ENCODE peak calls at places on chromosomes 5 and 9, in five cellular contexts. One of them, this sample, is unnamed.

GRCh38 chr9:136774416-136775045 is 10.2 kb upstream of the LCN15 start:
- DNase-seq in HCT116: no peak
- DNase-seq in pancreas: no peak
- DNase-seq in ascending aorta: no peak
- DNase-seq in fibroblast of mammary gland: no peak
- DNase-seq in this sample: no peak

GRCh38 chr9:73412874-73413273 is 261.2 kb downstream of the ANXA1 start:
- DNase-seq in HCT116: no peak
- DNase-seq in ascending aorta: no peak
- DNase-seq in fibroblast of mammary gland: no peak
- DNase-seq in pancreas: no peak
- DNase-seq in this sample: no peak

GRCh38 chr9:84411647-84412267 is 71.2 kb upstream of the SLC28A3 start:
- DNase-seq in fibroblast of mammary gland: no peak
- DNase-seq in ascending aorta: no peak
- DNase-seq in pancreas: no peak
- DNase-seq in HCT116: no peak
- DNase-seq in this sample: no peak

GRCh38 chr5:73150872-73151271 is 22.1 kb upstream of the TMEM174 start:
- DNase-seq in fibroblast of mammary gland: no peak
- DNase-seq in ascending aorta: no peak
- DNase-seq in HCT116: no peak
- DNase-seq in pancreas: no peak
- DNase-seq in this sample: no peak

GRCh38 chr9:133741716-133742115 is 3.6 kb upstream of the SARDH start:
- DNase-seq in fibroblast of mammary gland: no peak
- DNase-seq in ascending aorta: no peak
- DNase-seq in HCT116: no peak
- DNase-seq in pancreas: no peak
- DNase-seq in this sample: peak

GRCh38 chr9:113151696-113152630 is 1.2 kb downstream of the SLC31A2 start:
- DNase-seq in HCT116: no peak
- DNase-seq in pancreas: no peak
- DNase-seq in ascending aorta: no peak
- DNase-seq in fibroblast of mammary gland: no peak
- DNase-seq in this sample: peak

GRCh38 chr9:133286523-133286922 is 11.5 kb upstream of the ABO start:
- DNase-seq in HCT116: no peak
- DNase-seq in pancreas: no peak
- DNase-seq in ascending aorta: no peak
- DNase-seq in fibroblast of mammary gland: peak
- DNase-seq in this sample: no peak

GRCh38 chr5:123116063-123116462 is 27.0 kb downstream of the PRDM6 start:
- DNase-seq in HCT116: no peak
- DNase-seq in fibroblast of mammary gland: peak
- DNase-seq in ascending aorta: no peak
- DNase-seq in pancreas: no peak
- DNase-seq in this sample: no peak

GRCh38 chr5:169753795-169754194 is 116.7 kb downstream of the DOCK2 start:
- DNase-seq in HCT116: no peak
- DNase-seq in pancreas: no peak
- DNase-seq in fibroblast of mammary gland: peak
- DNase-seq in ascending aorta: no peak
- DNase-seq in this sample: no peak

GRCh38 chr5:122880170-122880689 is 34.8 kb downstream of the SNX24 start:
- DNase-seq in pancreas: no peak
- DNase-seq in fibroblast of mammary gland: no peak
- DNase-seq in HCT116: no peak
- DNase-seq in ascending aorta: no peak
- DNase-seq in this sample: no peak

GRCh38 chr5:124001216-124001615 is 489.2 kb downstream of the CSNK1G3 start:
- DNase-seq in pancreas: no peak
- DNase-seq in ascending aorta: no peak
- DNase-seq in HCT116: no peak
- DNase-seq in fibroblast of mammary gland: no peak
- DNase-seq in this sample: no peak

GRCh38 chr9:38130724-38131123 is 61.7 kb upstream of the SHB start:
- DNase-seq in pancreas: peak
- DNase-seq in HCT116: no peak
- DNase-seq in ascending aorta: no peak
- DNase-seq in fibroblast of mammary gland: no peak
- DNase-seq in this sample: no peak

DNA sequence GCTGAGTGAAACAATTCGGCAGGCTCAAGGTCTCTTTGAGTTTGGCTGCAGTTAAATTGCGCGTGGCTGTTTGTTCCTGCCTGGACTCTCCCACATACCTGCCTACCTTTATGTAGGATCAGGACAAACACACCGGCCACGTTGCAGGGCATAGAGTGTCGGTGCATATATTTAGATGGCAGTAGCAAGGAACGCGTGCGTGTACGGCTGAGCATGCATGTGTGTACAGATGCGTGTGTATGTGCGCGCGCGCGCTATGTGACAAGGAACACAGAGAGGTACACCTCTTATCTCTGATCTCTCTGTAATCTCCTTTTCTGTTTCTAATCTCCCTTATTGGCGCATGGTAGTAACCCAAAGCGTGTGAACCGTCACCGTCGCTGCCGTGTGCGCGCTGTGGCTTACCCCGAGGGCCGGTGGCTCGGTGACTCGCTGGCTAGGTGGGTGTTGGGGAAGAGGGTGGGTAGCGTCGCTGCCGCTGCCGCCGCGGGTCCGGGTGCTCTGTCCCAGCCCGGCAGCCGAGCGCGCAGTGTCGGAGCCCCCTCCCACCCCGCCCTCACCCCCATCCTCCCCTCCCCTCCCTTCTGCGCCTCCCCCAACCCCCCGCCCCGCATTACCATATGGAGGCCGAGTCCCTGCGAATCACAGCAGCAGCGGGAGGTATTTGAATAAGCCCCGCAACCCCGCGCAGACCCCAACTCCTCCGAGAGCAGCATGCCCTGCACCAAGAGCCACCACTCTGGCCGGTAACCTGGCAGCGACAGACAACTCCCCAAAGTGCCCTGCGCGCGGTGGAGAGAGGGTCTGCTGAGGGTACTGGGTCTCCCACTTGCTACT is 204.8 kb downstream of the MEF2C start:
- DNase-seq in HCT116: no peak
- DNase-seq in ascending aorta: no peak
- DNase-seq in pancreas: no peak
- DNase-seq in fibroblast of mammary gland: no peak
- DNase-seq in this sample: no peak
- H3K4me3 ChIP-seq in HCT116: no peak
- H3K4me3 ChIP-seq in ascending aorta: no peak
- H3K4me3 ChIP-seq in pancreas: no peak
- H3K4me3 ChIP-seq in fibroblast of mammary gland: no peak
- H3K4me3 ChIP-seq in this sample: no peak

GRCh38 chr5:177358333-177358939 is 712 bp downstream of the RGS14 start:
- DNase-seq in ascending aorta: no peak
- DNase-seq in fibroblast of mammary gland: no peak
- DNase-seq in pancreas: peak
- DNase-seq in HCT116: no peak
- DNase-seq in this sample: no peak

GRCh38 chr5:177355868-177356168 is 1.9 kb upstream of the RGS14 start:
- DNase-seq in ascending aorta: no peak
- DNase-seq in pancreas: peak
- DNase-seq in fibroblast of mammary gland: no peak
- DNase-seq in HCT116: no peak
- DNase-seq in this sample: no peak

GRCh38 chr5:177356756-177357458 is 817 bp upstream of the RGS14 start:
- DNase-seq in pancreas: peak
- DNase-seq in HCT116: no peak
- DNase-seq in ascending aorta: no peak
- DNase-seq in fibroblast of mammary gland: no peak
- DNase-seq in this sample: no peak

GRCh38 chr5:177359451-177359851 is 1.7 kb downstream of the RGS14 start:
- DNase-seq in fibroblast of mammary gland: no peak
- DNase-seq in HCT116: no peak
- DNase-seq in ascending aorta: no peak
- DNase-seq in pancreas: peak
- DNase-seq in this sample: no peak

GRCh38 chr5:177357459-177358332 is at the start of gene RGS14:
- DNase-seq in fibroblast of mammary gland: no peak
- DNase-seq in ascending aorta: no peak
- DNase-seq in HCT116: no peak
- DNase-seq in pancreas: peak
- DNase-seq in this sample: no peak
- H3K4me3 ChIP-seq in fibroblast of mammary gland: no peak
- H3K4me3 ChIP-seq in ascending aorta: no peak
- H3K4me3 ChIP-seq in HCT116: no peak
- H3K4me3 ChIP-seq in pancreas: no peak
- H3K4me3 ChIP-seq in this sample: peak

GRCh38 chr5:8953911-8954310 is 592.0 kb downstream of the SEMA5A start:
- DNase-seq in HCT116: no peak
- DNase-seq in fibroblast of mammary gland: peak
- DNase-seq in pancreas: no peak
- DNase-seq in ascending aorta: no peak
- DNase-seq in this sample: no peak
- H3K4me3 ChIP-seq in HCT116: no peak
- H3K4me3 ChIP-seq in fibroblast of mammary gland: no peak
- H3K4me3 ChIP-seq in pancreas: no peak
- H3K4me3 ChIP-seq in ascending aorta: no peak
- H3K4me3 ChIP-seq in this sample: no peak

GRCh38 chr5:115625579-115626443 is at the start of gene TMED7:
- DNase-seq in pancreas: peak
- DNase-seq in HCT116: peak
- DNase-seq in fibroblast of mammary gland: peak
- DNase-seq in ascending aorta: peak
- DNase-seq in this sample: peak

GRCh38 chr5:115621365-115621900 is 4.4 kb downstream of the TMED7 start:
- DNase-seq in pancreas: no peak
- DNase-seq in ascending aorta: no peak
- DNase-seq in fibroblast of mammary gland: no peak
- DNase-seq in HCT116: no peak
- DNase-seq in this sample: no peak

GRCh38 chr5:115626444-115626823 is 598 bp upstream of the TMED7 start:
- DNase-seq in HCT116: peak
- DNase-seq in pancreas: no peak
- DNase-seq in fibroblast of mammary gland: peak
- DNase-seq in ascending aorta: no peak
- DNase-seq in this sample: no peak

GRCh38 chr5:115624994-115625393 is 842 bp downstream of the TMED7 start:
- DNase-seq in fibroblast of mammary gland: no peak
- DNase-seq in ascending aorta: no peak
- DNase-seq in pancreas: no peak
- DNase-seq in HCT116: no peak
- DNase-seq in this sample: no peak

DNA sequence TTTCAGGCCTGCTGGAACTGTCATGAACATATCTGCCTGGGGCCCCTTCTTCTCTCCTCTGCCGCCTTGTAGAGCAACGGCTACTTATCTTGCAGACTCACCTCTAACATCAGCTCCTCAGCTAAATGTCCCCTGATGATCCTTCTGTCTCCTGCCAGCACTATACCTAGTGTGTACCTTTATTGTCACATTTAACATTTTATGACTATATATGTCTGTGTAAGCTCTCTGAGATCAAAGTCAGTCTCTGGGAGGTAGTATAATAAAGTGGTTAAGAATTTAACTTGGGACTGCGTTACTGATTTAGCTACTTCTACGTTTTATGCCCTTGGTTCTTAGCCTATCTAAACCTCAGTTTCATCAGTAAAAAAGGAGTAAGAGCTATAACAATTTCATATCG is 2.2 kb downstream of the TMED7 start:
- DNase-seq in HCT116: no peak
- DNase-seq in fibroblast of mammary gland: no peak
- DNase-seq in ascending aorta: no peak
- DNase-seq in pancreas: no peak
- DNase-seq in this sample: no peak
- H3K4me3 ChIP-seq in HCT116: no peak
- H3K4me3 ChIP-seq in fibroblast of mammary gland: peak
- H3K4me3 ChIP-seq in ascending aorta: peak
- H3K4me3 ChIP-seq in pancreas: peak
- H3K4me3 ChIP-seq in this sample: peak

DNA sequence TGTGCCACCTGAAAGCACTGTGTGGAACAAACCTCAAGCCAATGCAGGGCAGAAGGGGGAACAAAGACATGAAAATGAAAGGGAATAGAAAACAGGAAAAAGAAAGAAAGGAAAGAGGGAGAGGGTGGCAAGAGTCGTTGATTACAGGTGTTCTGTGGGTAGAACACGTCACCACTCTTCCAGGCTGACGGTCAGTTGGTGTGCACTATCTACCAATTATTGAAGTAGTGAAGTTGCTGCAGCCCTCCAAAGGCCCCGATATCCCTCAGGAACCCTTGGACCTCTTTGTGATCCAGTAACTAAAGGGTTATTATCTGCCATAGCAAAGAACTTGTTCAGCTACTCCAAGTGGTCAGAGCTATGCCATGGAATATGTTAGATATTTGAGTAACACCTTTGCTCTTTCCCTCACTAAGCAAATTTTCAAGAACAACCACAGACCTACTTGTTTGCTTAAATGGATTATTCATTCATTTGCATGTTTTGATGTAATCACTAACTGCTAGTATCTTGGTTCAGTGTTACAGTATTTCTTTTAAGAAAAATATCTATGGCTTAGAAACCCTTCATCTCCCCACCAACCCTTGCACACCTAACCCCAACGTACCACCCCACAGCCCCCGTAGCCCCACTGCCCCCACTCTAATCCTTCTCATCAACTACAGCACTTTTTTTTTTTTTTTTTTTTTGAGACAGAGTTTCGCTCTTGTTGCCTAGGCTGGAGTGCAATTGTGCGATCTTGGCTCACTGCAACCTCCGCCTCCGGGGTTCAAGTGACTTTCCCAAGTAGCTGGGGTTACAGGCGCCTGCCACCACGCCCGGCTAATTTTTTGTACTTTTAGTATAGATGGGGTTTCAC is 31.3 kb downstream of the FYB1 start:
- DNase-seq in fibroblast of mammary gland: no peak
- DNase-seq in HCT116: no peak
- DNase-seq in ascending aorta: no peak
- DNase-seq in pancreas: no peak
- DNase-seq in this sample: no peak
- H3K4me3 ChIP-seq in fibroblast of mammary gland: no peak
- H3K4me3 ChIP-seq in HCT116: no peak
- H3K4me3 ChIP-seq in ascending aorta: no peak
- H3K4me3 ChIP-seq in pancreas: no peak
- H3K4me3 ChIP-seq in this sample: no peak

GRCh38 chr5:85293139-85293785 is 908.6 kb upstream of the EDIL3 start:
- DNase-seq in pancreas: no peak
- DNase-seq in HCT116: no peak
- DNase-seq in ascending aorta: no peak
- DNase-seq in fibroblast of mammary gland: peak
- DNase-seq in this sample: no peak
- H3K4me3 ChIP-seq in pancreas: peak
- H3K4me3 ChIP-seq in HCT116: no peak
- H3K4me3 ChIP-seq in ascending aorta: peak
- H3K4me3 ChIP-seq in fibroblast of mammary gland: no peak
- H3K4me3 ChIP-seq in this sample: no peak

DNA sequence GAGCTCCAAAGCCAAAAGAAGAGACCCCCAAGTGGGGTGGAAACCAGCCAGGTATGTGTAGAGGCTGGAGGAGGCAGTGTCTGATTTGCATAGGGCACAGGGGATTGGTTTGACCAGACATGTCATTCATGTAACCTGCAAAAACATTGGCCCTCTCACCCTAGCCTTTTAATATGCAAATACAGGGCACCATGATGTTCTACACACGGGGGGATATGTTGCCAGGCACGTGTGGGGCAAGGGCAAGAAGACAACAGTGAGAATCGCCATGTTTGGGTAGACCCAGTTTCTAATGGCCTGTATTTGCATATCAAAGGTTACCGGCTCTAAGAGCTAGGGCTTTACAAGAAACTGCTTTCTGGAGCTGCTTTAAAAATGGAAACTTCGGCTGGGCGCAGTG is 208.9 kb downstream of the GOLPH3 start:
- DNase-seq in HCT116: no peak
- DNase-seq in ascending aorta: no peak
- DNase-seq in pancreas: no peak
- DNase-seq in fibroblast of mammary gland: no peak
- DNase-seq in this sample: no peak
- H3K4me3 ChIP-seq in HCT116: no peak
- H3K4me3 ChIP-seq in ascending aorta: no peak
- H3K4me3 ChIP-seq in pancreas: no peak
- H3K4me3 ChIP-seq in fibroblast of mammary gland: no peak
- H3K4me3 ChIP-seq in this sample: no peak

This sample was measured in vagina.